ENCODE peak calls at places on chromosomes 5 and 9, in ten cellular contexts. U, F, V, J, A, C, W, G, B and E are unnamed samples.

GRCh38 chr5:112793201-112793600 is 55.5 kb downstream of the APC start:
- DNase-seq in U (no peak), F (no peak), V (no peak), J (no peak), A (no peak), C (no peak), W (no peak), G (no peak), B (no peak), E (no peak)

GRCh38 chr9:110125207-110125751 is 82.7 kb downstream of the C9orf152 start:
- DNase-seq in U (peak), F (peak), V (no peak), J (peak), A (no peak), C (no peak), W (peak), G (no peak), B (peak), E (no peak)

GRCh38 chr5:181188700-181189362 is 16.2 kb downstream of the TRIM7 start:
- DNase-seq in U (peak), F (peak), V (no peak), J (no peak), A (no peak), C (peak), W (peak), G (peak), B (peak), E (no peak)

GRCh38 chr5:172453206-172453985 is 929 bp downstream of the SH3PXD2B start:
- DNase-seq in U (peak), F (peak), V (no peak), J (no peak), A (no peak), C (peak), W (peak), G (no peak), B (no peak), E (no peak)

GRCh38 chr5:178325311-178326053 is 92.9 kb upstream of the PHYKPL start:
- DNase-seq in U (no peak), F (no peak), V (no peak), J (no peak), A (no peak), C (no peak), W (no peak), G (no peak), B (no peak), E (no peak)

GRCh38 chr5:146699129-146699528 is 179.4 kb downstream of the PPP2R2B start:
- DNase-seq in U (no peak), F (no peak), V (no peak), J (no peak), A (no peak), C (no peak), W (no peak), G (no peak), B (no peak), E (no peak)

GRCh38 chr9:82117025-82117424 is 128.5 kb downstream of the SPATA31D1 start:
- DNase-seq in U (no peak), F (peak), V (peak), J (no peak), A (no peak), C (no peak), W (no peak), G (no peak), B (no peak), E (no peak)

GRCh38 chr5:39073759-39074008 is 515 bp downstream of the RICTOR start:
- DNase-seq in U (no peak), F (no peak), V (peak), J (no peak), A (no peak), C (no peak), W (no peak), G (no peak), B (peak), E (peak)

GRCh38 chr5:1545798-1546355 is 22.1 kb upstream of the LPCAT1 start:
- DNase-seq in U (no peak), F (no peak), V (peak), J (no peak), A (peak), C (no peak), W (no peak), G (no peak), B (peak), E (peak)

GRCh38 chr5:127941646-127942045 is 141.9 kb upstream of the SLC12A2 start:
- DNase-seq in U (no peak), F (no peak), V (no peak), J (no peak), A (no peak), C (no peak), W (no peak), G (no peak), B (no peak), E (peak)

GRCh38 chr5:963310-963672 is 45.3 kb upstream of the NKD2 start:
- DNase-seq in U (no peak), F (no peak), V (no peak), J (no peak), A (no peak), C (no peak), W (no peak), G (no peak), B (no peak), E (no peak)

GRCh38 chr9:70229579-70229978 is 29.2 kb upstream of the SMC5 start:
- DNase-seq in U (peak), F (peak), V (peak), J (no peak), A (no peak), C (no peak), W (no peak), G (no peak), B (no peak), E (peak)